ENCODE peak calls at places on chromosomes 13 and 19, in ten cellular contexts. One of them, this sample, is unnamed. For H3K27me3, the result is how much of the 10 kb centered on the place peaks cover.

GRCh38 chr13:45967589-45967988 is 85.0 kb downstream of the ZC3H13 start:
- DNase-seq in thyroid gland: no peak
- DNase-seq in tibial artery: no peak
- DNase-seq in uterus: no peak
- DNase-seq in tibial nerve: no peak
- DNase-seq in right atrium auricular region: no peak
- DNase-seq in SK-N-SH: no peak
- DNase-seq in right cardiac atrium: no peak
- DNase-seq in suprapubic skin: no peak
- DNase-seq in lower lobe of right lung: no peak
- DNase-seq in this sample: no peak

GRCh38 chr13:37736040-37736439 is 133.5 kb downstream of the TRPC4 start:
- DNase-seq in suprapubic skin: no peak
- DNase-seq in lower lobe of right lung: no peak
- DNase-seq in right atrium auricular region: no peak
- DNase-seq in right cardiac atrium: no peak
- DNase-seq in tibial nerve: no peak
- DNase-seq in tibial artery: no peak
- DNase-seq in uterus: no peak
- DNase-seq in SK-N-SH: no peak
- DNase-seq in thyroid gland: no peak
- DNase-seq in this sample: no peak

GRCh38 chr13:93066187-93066586 is 160.4 kb upstream of the GPC6 start:
- DNase-seq in thyroid gland: no peak
- DNase-seq in tibial artery: no peak
- DNase-seq in right atrium auricular region: no peak
- DNase-seq in tibial nerve: no peak
- DNase-seq in suprapubic skin: no peak
- DNase-seq in lower lobe of right lung: no peak
- DNase-seq in right cardiac atrium: no peak
- DNase-seq in SK-N-SH: no peak
- DNase-seq in uterus: no peak
- DNase-seq in this sample: no peak

GRCh38 chr19:29092712-29093552 is 120.0 kb downstream of the UQCRFS1 start:
- DNase-seq in SK-N-SH: no peak
- DNase-seq in right atrium auricular region: no peak
- DNase-seq in suprapubic skin: no peak
- DNase-seq in right cardiac atrium: no peak
- DNase-seq in tibial nerve: no peak
- DNase-seq in uterus: no peak
- DNase-seq in thyroid gland: no peak
- DNase-seq in tibial artery: no peak
- DNase-seq in lower lobe of right lung: no peak
- DNase-seq in this sample: no peak

GRCh38 chr13:41509996-41510395 is 52.6 kb downstream of the RGCC start:
- DNase-seq in thyroid gland: no peak
- DNase-seq in right atrium auricular region: peak
- DNase-seq in lower lobe of right lung: no peak
- DNase-seq in suprapubic skin: no peak
- DNase-seq in tibial nerve: no peak
- DNase-seq in SK-N-SH: no peak
- DNase-seq in tibial artery: no peak
- DNase-seq in uterus: no peak
- DNase-seq in right cardiac atrium: no peak
- DNase-seq in this sample: no peak

GRCh38 chr13:39603424-39603947 is 493 bp upstream of the LHFPL6 start:
- DNase-seq in uterus: peak
- DNase-seq in right cardiac atrium: peak
- DNase-seq in right atrium auricular region: no peak
- DNase-seq in suprapubic skin: no peak
- DNase-seq in thyroid gland: peak
- DNase-seq in tibial nerve: no peak
- DNase-seq in tibial artery: no peak
- DNase-seq in SK-N-SH: peak
- DNase-seq in lower lobe of right lung: no peak
- DNase-seq in this sample: peak

GRCh38 chr13:45174478-45174877 is 26.4 kb downstream of the KCTD4 start:
- DNase-seq in suprapubic skin: no peak
- DNase-seq in uterus: no peak
- DNase-seq in tibial nerve: no peak
- DNase-seq in lower lobe of right lung: no peak
- DNase-seq in right cardiac atrium: no peak
- DNase-seq in thyroid gland: no peak
- DNase-seq in tibial artery: no peak
- DNase-seq in right atrium auricular region: no peak
- DNase-seq in SK-N-SH: no peak
- DNase-seq in this sample: no peak

GRCh38 chr19:35528218-35529038 is at the start of gene SBSN:
- DNase-seq in thyroid gland: no peak
- DNase-seq in uterus: no peak
- DNase-seq in suprapubic skin: no peak
- DNase-seq in right atrium auricular region: no peak
- DNase-seq in tibial nerve: no peak
- DNase-seq in SK-N-SH: no peak
- DNase-seq in tibial artery: no peak
- DNase-seq in lower lobe of right lung: no peak
- DNase-seq in right cardiac atrium: peak
- DNase-seq in this sample: no peak

GRCh38 chr13:47594833-47595232 is 406.2 kb downstream of the SUCLA2 start:
- DNase-seq in right cardiac atrium: no peak
- DNase-seq in lower lobe of right lung: no peak
- DNase-seq in right atrium auricular region: no peak
- DNase-seq in suprapubic skin: no peak
- DNase-seq in uterus: no peak
- DNase-seq in SK-N-SH: no peak
- DNase-seq in tibial artery: no peak
- DNase-seq in thyroid gland: no peak
- DNase-seq in tibial nerve: no peak
- DNase-seq in this sample: peak

GRCh38 chr13:23289917-23290357 is 109.2 kb downstream of the SGCG start:
- DNase-seq in uterus: no peak
- DNase-seq in thyroid gland: no peak
- DNase-seq in SK-N-SH: peak
- DNase-seq in tibial nerve: no peak
- DNase-seq in suprapubic skin: no peak
- DNase-seq in right cardiac atrium: no peak
- DNase-seq in tibial artery: no peak
- DNase-seq in right atrium auricular region: no peak
- DNase-seq in lower lobe of right lung: no peak
- DNase-seq in this sample: no peak

GRCh38 chr13:76820759-76821158 is 65.4 kb downstream of the KCTD12 start:
- DNase-seq in SK-N-SH: no peak
- DNase-seq in lower lobe of right lung: no peak
- DNase-seq in tibial artery: peak
- DNase-seq in right atrium auricular region: peak
- DNase-seq in uterus: peak
- DNase-seq in suprapubic skin: peak
- DNase-seq in tibial nerve: peak
- DNase-seq in thyroid gland: peak
- DNase-seq in right cardiac atrium: peak
- DNase-seq in this sample: no peak

GRCh38 chr13:50518131-50518530 is 325.4 kb downstream of the DLEU7 start:
- DNase-seq in thyroid gland: no peak
- DNase-seq in tibial artery: no peak
- DNase-seq in tibial nerve: no peak
- DNase-seq in suprapubic skin: no peak
- DNase-seq in lower lobe of right lung: no peak
- DNase-seq in right atrium auricular region: no peak
- DNase-seq in uterus: no peak
- DNase-seq in SK-N-SH: no peak
- DNase-seq in right cardiac atrium: no peak
- DNase-seq in this sample: no peak

GRCh38 chr13:32887617-32888016 is 128.6 kb upstream of the KL start:
- DNase-seq in tibial artery: no peak
- DNase-seq in right atrium auricular region: no peak
- DNase-seq in right cardiac atrium: no peak
- DNase-seq in lower lobe of right lung: no peak
- DNase-seq in thyroid gland: no peak
- DNase-seq in tibial nerve: no peak
- DNase-seq in suprapubic skin: no peak
- DNase-seq in SK-N-SH: no peak
- DNase-seq in uterus: no peak
- DNase-seq in this sample: no peak

GRCh38 chr13:108621421-108621820 is 8.0 kb upstream of the MYO16 start:
- DNase-seq in tibial nerve: no peak
- DNase-seq in right atrium auricular region: no peak
- DNase-seq in uterus: no peak
- DNase-seq in thyroid gland: no peak
- DNase-seq in right cardiac atrium: no peak
- DNase-seq in suprapubic skin: no peak
- DNase-seq in lower lobe of right lung: no peak
- DNase-seq in tibial artery: no peak
- DNase-seq in SK-N-SH: no peak
- DNase-seq in this sample: no peak

GRCh38 chr19:12126707-12127106 is 13.4 kb downstream of the ZNF20 start:
- DNase-seq in SK-N-SH: peak
- DNase-seq in lower lobe of right lung: no peak
- DNase-seq in uterus: no peak
- DNase-seq in suprapubic skin: no peak
- DNase-seq in right cardiac atrium: no peak
- DNase-seq in tibial nerve: no peak
- DNase-seq in right atrium auricular region: no peak
- DNase-seq in thyroid gland: peak
- DNase-seq in tibial artery: no peak
- DNase-seq in this sample: peak

GRCh38 chr19:8310342-8311055 is 2.3 kb upstream of the CD320 start:
- DNase-seq in lower lobe of right lung: peak
- DNase-seq in uterus: no peak
- DNase-seq in right cardiac atrium: peak
- DNase-seq in tibial artery: peak
- DNase-seq in thyroid gland: no peak
- DNase-seq in SK-N-SH: no peak
- DNase-seq in tibial nerve: no peak
- DNase-seq in suprapubic skin: peak
- DNase-seq in right atrium auricular region: no peak
- DNase-seq in this sample: peak

GRCh38 chr13:100673831-100674362 is 698 bp downstream of the TMTC4 start:
- DNase-seq in tibial artery: peak
- DNase-seq in thyroid gland: peak
- DNase-seq in tibial nerve: peak
- DNase-seq in SK-N-SH: no peak
- DNase-seq in lower lobe of right lung: peak
- DNase-seq in right atrium auricular region: peak
- DNase-seq in uterus: peak
- DNase-seq in suprapubic skin: no peak
- DNase-seq in right cardiac atrium: peak
- DNase-seq in this sample: peak

DNA sequence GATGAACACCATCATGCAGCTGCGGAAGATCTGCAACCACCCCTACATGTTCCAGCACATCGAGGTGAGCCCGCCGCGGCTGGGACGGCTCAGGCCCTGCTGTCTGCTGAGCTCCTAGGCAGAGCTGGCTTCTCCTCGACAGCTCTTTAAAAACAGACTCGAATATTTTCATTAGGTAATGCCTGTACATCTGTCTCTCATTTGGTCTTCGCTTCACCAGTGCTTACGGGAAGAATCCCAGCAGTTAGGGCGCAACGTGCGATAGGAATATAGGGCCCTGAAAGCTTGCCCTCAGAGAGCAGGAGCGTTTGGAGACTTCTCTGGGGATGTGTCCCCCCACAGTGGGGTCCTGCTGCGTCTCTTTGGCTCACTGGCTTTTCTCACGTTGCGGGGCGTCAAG is 63.8 kb upstream of the LDLR start:
- DNase-seq in SK-N-SH: no peak
- DNase-seq in lower lobe of right lung: no peak
- DNase-seq in tibial artery: no peak
- DNase-seq in right atrium auricular region: no peak
- DNase-seq in tibial nerve: peak
- DNase-seq in right cardiac atrium: no peak
- DNase-seq in uterus: no peak
- DNase-seq in suprapubic skin: no peak
- DNase-seq in thyroid gland: no peak
- DNase-seq in this sample: no peak
- H3K4me3 ChIP-seq in SK-N-SH: no peak
- H3K4me3 ChIP-seq in lower lobe of right lung: no peak
- H3K4me3 ChIP-seq in tibial artery: no peak
- H3K4me3 ChIP-seq in right atrium auricular region: no peak
- H3K4me3 ChIP-seq in tibial nerve: no peak
- H3K4me3 ChIP-seq in right cardiac atrium: no peak
- H3K4me3 ChIP-seq in uterus: no peak
- H3K4me3 ChIP-seq in suprapubic skin: no peak
- H3K4me3 ChIP-seq in thyroid gland: no peak
- H3K4me3 ChIP-seq in this sample: no peak

DNA sequence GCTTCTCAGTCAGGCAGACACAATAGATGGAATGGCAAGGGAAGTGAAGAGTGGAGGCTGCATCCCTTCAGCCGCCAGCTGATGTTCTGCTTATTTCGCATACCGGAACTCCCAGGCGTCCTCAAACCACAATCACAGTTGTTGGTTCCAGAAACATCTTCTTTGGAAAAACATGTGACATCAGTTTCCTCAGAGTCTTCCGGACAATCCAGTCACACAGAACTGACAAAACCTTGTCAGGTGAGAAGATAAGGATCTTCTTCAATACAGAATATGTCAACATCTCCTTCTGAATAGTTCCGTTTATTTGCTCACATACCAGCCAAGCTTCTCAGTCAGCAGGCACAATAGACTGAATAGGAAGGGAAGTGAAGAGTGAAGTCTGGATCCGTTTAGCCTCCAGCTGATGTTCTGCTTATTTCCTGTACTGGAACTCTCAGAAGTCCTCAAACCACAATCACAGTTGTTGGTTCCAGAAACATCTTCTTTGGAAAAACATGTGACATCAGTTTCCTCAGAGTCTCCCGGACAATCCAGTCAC is 45.1 kb upstream of the CEACAM21 start:
- DNase-seq in suprapubic skin: no peak
- DNase-seq in tibial nerve: peak
- DNase-seq in SK-N-SH: no peak
- DNase-seq in right atrium auricular region: no peak
- DNase-seq in uterus: no peak
- DNase-seq in thyroid gland: no peak
- DNase-seq in tibial artery: peak
- DNase-seq in right cardiac atrium: no peak
- DNase-seq in lower lobe of right lung: no peak
- DNase-seq in this sample: no peak
- H3K27me3 ChIP-seq in suprapubic skin: under half
- H3K27me3 ChIP-seq in tibial nerve: under half
- H3K27me3 ChIP-seq in SK-N-SH: under half
- H3K27me3 ChIP-seq in right atrium auricular region: under half
- H3K27me3 ChIP-seq in uterus: under half
- H3K27me3 ChIP-seq in thyroid gland: under half
- H3K27me3 ChIP-seq in tibial artery: under half
- H3K27me3 ChIP-seq in right cardiac atrium: under half
- H3K27me3 ChIP-seq in lower lobe of right lung: under half
- H3K27me3 ChIP-seq in this sample: under half

GRCh38 chr13:21675095-21676007 is 4.5 kb downstream of the FGF9 start:
- DNase-seq in SK-N-SH: peak
- DNase-seq in thyroid gland: peak
- DNase-seq in tibial artery: no peak
- DNase-seq in lower lobe of right lung: peak
- DNase-seq in right cardiac atrium: peak
- DNase-seq in uterus: no peak
- DNase-seq in tibial nerve: no peak
- DNase-seq in suprapubic skin: no peak
- DNase-seq in right atrium auricular region: no peak
- DNase-seq in this sample: no peak
- H3K4me3 ChIP-seq in SK-N-SH: no peak
- H3K4me3 ChIP-seq in thyroid gland: no peak
- H3K4me3 ChIP-seq in tibial artery: peak
- H3K4me3 ChIP-seq in lower lobe of right lung: peak
- H3K4me3 ChIP-seq in right cardiac atrium: peak
- H3K4me3 ChIP-seq in uterus: peak
- H3K4me3 ChIP-seq in tibial nerve: peak
- H3K4me3 ChIP-seq in suprapubic skin: peak
- H3K4me3 ChIP-seq in right atrium auricular region: peak
- H3K4me3 ChIP-seq in this sample: no peak

GRCh38 chr13:112894673-112895481 is 74.1 kb upstream of the MCF2L start:
- DNase-seq in right atrium auricular region: no peak
- DNase-seq in suprapubic skin: no peak
- DNase-seq in SK-N-SH: peak
- DNase-seq in thyroid gland: peak
- DNase-seq in tibial nerve: no peak
- DNase-seq in right cardiac atrium: peak
- DNase-seq in tibial artery: no peak
- DNase-seq in uterus: no peak
- DNase-seq in lower lobe of right lung: peak
- DNase-seq in this sample: no peak
- H3K27me3 ChIP-seq in right atrium auricular region: under half
- H3K27me3 ChIP-seq in suprapubic skin: half or more
- H3K27me3 ChIP-seq in SK-N-SH: under half
- H3K27me3 ChIP-seq in thyroid gland: under half
- H3K27me3 ChIP-seq in tibial nerve: half or more
- H3K27me3 ChIP-seq in right cardiac atrium: under half
- H3K27me3 ChIP-seq in tibial artery: half or more
- H3K27me3 ChIP-seq in uterus: under half
- H3K27me3 ChIP-seq in lower lobe of right lung: under half
- H3K27me3 ChIP-seq in this sample: under half

This sample was measured in WERI-Rb-1.